ENCODE peak calls at places on chromosomes 4 and X, in four cellular contexts. One of them, this sample, is unnamed. For H3K4me1, the result is how much of the 10 kb centered on the place peaks cover.

GRCh38 chr4:160537681-160538080 is 1434.8 kb downstream of the RAPGEF2 start:
- DNase-seq in heart left ventricle: no peak
- DNase-seq in sigmoid colon: no peak
- DNase-seq in CD4-positive, alpha-beta memory T cell: no peak
- DNase-seq in this sample: no peak

GRCh38 chrX:68462653-68463052 is 29.4 kb upstream of the OPHN1 start:
- DNase-seq in heart left ventricle: no peak
- DNase-seq in sigmoid colon: no peak
- DNase-seq in CD4-positive, alpha-beta memory T cell: peak
- DNase-seq in this sample: no peak

GRCh38 chr4:1329408-1330371 is 17.3 kb upstream of the UVSSA start:
- DNase-seq in CD4-positive, alpha-beta memory T cell: peak
- DNase-seq in sigmoid colon: no peak
- DNase-seq in heart left ventricle: peak
- DNase-seq in this sample: no peak

GRCh38 chr4:2487632-2488031 is 18.7 kb downstream of the RNF4 start:
- DNase-seq in heart left ventricle: no peak
- DNase-seq in CD4-positive, alpha-beta memory T cell: no peak
- DNase-seq in sigmoid colon: no peak
- DNase-seq in this sample: no peak

GRCh38 chr4:152479428-152480026 is 56.4 kb downstream of the FBXW7 start:
- DNase-seq in heart left ventricle: no peak
- DNase-seq in CD4-positive, alpha-beta memory T cell: no peak
- DNase-seq in sigmoid colon: no peak
- DNase-seq in this sample: no peak

GRCh38 chr4:153045111-153045982 is 109.2 kb downstream of the FHDC1 start:
- DNase-seq in sigmoid colon: no peak
- DNase-seq in CD4-positive, alpha-beta memory T cell: no peak
- DNase-seq in heart left ventricle: no peak
- DNase-seq in this sample: no peak

GRCh38 chr4:123244233-123244632 is 152.4 kb upstream of the SPRY1 start:
- DNase-seq in CD4-positive, alpha-beta memory T cell: no peak
- DNase-seq in sigmoid colon: peak
- DNase-seq in heart left ventricle: peak
- DNase-seq in this sample: peak

GRCh38 chr4:139887378-139887801 is 221.8 kb downstream of the MGST2 start:
- DNase-seq in heart left ventricle: no peak
- DNase-seq in sigmoid colon: no peak
- DNase-seq in CD4-positive, alpha-beta memory T cell: no peak
- DNase-seq in this sample: no peak

GRCh38 chr4:7806080-7806630 is 133.5 kb downstream of the AFAP1 start:
- DNase-seq in sigmoid colon: peak
- DNase-seq in CD4-positive, alpha-beta memory T cell: no peak
- DNase-seq in heart left ventricle: peak
- DNase-seq in this sample: peak

GRCh38 chrX:40346379-40346778 is 234.4 kb upstream of the ATP6AP2 start:
- DNase-seq in heart left ventricle: no peak
- DNase-seq in sigmoid colon: no peak
- DNase-seq in CD4-positive, alpha-beta memory T cell: no peak
- DNase-seq in this sample: no peak

GRCh38 chr4:33369366-33369899 is 2649.3 kb downstream of the PCDH7 start:
- DNase-seq in heart left ventricle: no peak
- DNase-seq in CD4-positive, alpha-beta memory T cell: no peak
- DNase-seq in sigmoid colon: no peak
- DNase-seq in this sample: no peak

GRCh38 chrX:136185409-136186022 is 38.2 kb downstream of the FHL1 start:
- DNase-seq in CD4-positive, alpha-beta memory T cell: no peak
- DNase-seq in heart left ventricle: no peak
- DNase-seq in sigmoid colon: no peak
- DNase-seq in this sample: no peak

GRCh38 chr4:48203819-48204218 is 65.8 kb downstream of the TEC start:
- DNase-seq in heart left ventricle: no peak
- DNase-seq in CD4-positive, alpha-beta memory T cell: no peak
- DNase-seq in sigmoid colon: no peak
- DNase-seq in this sample: no peak

GRCh38 chrX:111719426-111720210 is 38.6 kb downstream of the ALG13 start:
- DNase-seq in CD4-positive, alpha-beta memory T cell: no peak
- DNase-seq in heart left ventricle: no peak
- DNase-seq in sigmoid colon: no peak
- DNase-seq in this sample: no peak

GRCh38 chr4:154132406-154132805 is 343.5 kb upstream of the SFRP2 start:
- DNase-seq in sigmoid colon: no peak
- DNase-seq in heart left ventricle: no peak
- DNase-seq in CD4-positive, alpha-beta memory T cell: no peak
- DNase-seq in this sample: no peak

GRCh38 chr4:39151120-39151713 is 31.1 kb upstream of the WDR19 start:
- DNase-seq in sigmoid colon: no peak
- DNase-seq in heart left ventricle: no peak
- DNase-seq in CD4-positive, alpha-beta memory T cell: no peak
- DNase-seq in this sample: no peak

GRCh38 chr4:177511611-177512010 is 69.4 kb upstream of the AGA start:
- DNase-seq in sigmoid colon: no peak
- DNase-seq in heart left ventricle: no peak
- DNase-seq in CD4-positive, alpha-beta memory T cell: no peak
- DNase-seq in this sample: no peak

GRCh38 chrX:119696251-119696890 is 3.4 kb upstream of the SEPTIN6 start:
- DNase-seq in CD4-positive, alpha-beta memory T cell: no peak
- DNase-seq in sigmoid colon: no peak
- DNase-seq in heart left ventricle: no peak
- DNase-seq in this sample: no peak

GRCh38 chrX:131827935-131828334 is 195.2 kb upstream of the STK26 start:
- DNase-seq in CD4-positive, alpha-beta memory T cell: peak
- DNase-seq in sigmoid colon: no peak
- DNase-seq in heart left ventricle: no peak
- DNase-seq in this sample: no peak

GRCh38 chrX:47637546-47638195 is 7.9 kb upstream of the CFP start:
- DNase-seq in heart left ventricle: peak
- DNase-seq in sigmoid colon: no peak
- DNase-seq in CD4-positive, alpha-beta memory T cell: no peak
- DNase-seq in this sample: no peak

GRCh38 chr4:113699772-113700171 is 61.8 kb downstream of the CAMK2D start:
- DNase-seq in CD4-positive, alpha-beta memory T cell: no peak
- DNase-seq in heart left ventricle: no peak
- DNase-seq in sigmoid colon: no peak
- DNase-seq in this sample: no peak

GRCh38 chr4:69782651-69783310 is 22.4 kb upstream of the SULT1B1 start:
- DNase-seq in CD4-positive, alpha-beta memory T cell: no peak
- DNase-seq in heart left ventricle: no peak
- DNase-seq in sigmoid colon: no peak
- DNase-seq in this sample: no peak

GRCh38 chr4:120965938-120966337 is 43.4 kb upstream of the PRDM5 start:
- DNase-seq in heart left ventricle: no peak
- DNase-seq in sigmoid colon: no peak
- DNase-seq in CD4-positive, alpha-beta memory T cell: no peak
- DNase-seq in this sample: no peak

GRCh38 chr4:182216005-182216404 is 27.2 kb upstream of the TENM3 start:
- DNase-seq in sigmoid colon: no peak
- DNase-seq in heart left ventricle: no peak
- DNase-seq in CD4-positive, alpha-beta memory T cell: no peak
- DNase-seq in this sample: no peak

GRCh38 chrX:108811891-108812290 is 75.5 kb upstream of the IRS4 start:
- DNase-seq in sigmoid colon: no peak
- DNase-seq in heart left ventricle: no peak
- DNase-seq in CD4-positive, alpha-beta memory T cell: no peak
- DNase-seq in this sample: no peak

GRCh38 chr4:142840516-142841123 is 5.5 kb downstream of the INPP4B start:
- DNase-seq in heart left ventricle: no peak
- DNase-seq in CD4-positive, alpha-beta memory T cell: peak
- DNase-seq in sigmoid colon: no peak
- DNase-seq in this sample: no peak

GRCh38 chr4:122203407-122203806 is 51.3 kb downstream of the BLTP1 start:
- DNase-seq in sigmoid colon: no peak
- DNase-seq in heart left ventricle: no peak
- DNase-seq in CD4-positive, alpha-beta memory T cell: no peak
- DNase-seq in this sample: no peak

GRCh38 chrX:4451591-4451990 is 738.1 kb upstream of the PRKX start:
- DNase-seq in heart left ventricle: no peak
- DNase-seq in CD4-positive, alpha-beta memory T cell: no peak
- DNase-seq in sigmoid colon: no peak
- DNase-seq in this sample: no peak

GRCh38 chr4:173252024-173252935 is 81.9 kb downstream of the HMGB2 start:
- DNase-seq in sigmoid colon: peak
- DNase-seq in CD4-positive, alpha-beta memory T cell: no peak
- DNase-seq in heart left ventricle: peak
- DNase-seq in this sample: peak

GRCh38 chr4:7391637-7392437 is 42.9 kb downstream of the PSAPL1 start:
- DNase-seq in heart left ventricle: no peak
- DNase-seq in sigmoid colon: no peak
- DNase-seq in CD4-positive, alpha-beta memory T cell: no peak
- DNase-seq in this sample: no peak

GRCh38 chr4:3753711-3754412 is 12.3 kb upstream of the ADRA2C start:
- DNase-seq in CD4-positive, alpha-beta memory T cell: no peak
- DNase-seq in sigmoid colon: no peak
- DNase-seq in heart left ventricle: no peak
- DNase-seq in this sample: no peak

GRCh38 chrX:7139202-7140081 is 8.1 kb upstream of the STS start:
- DNase-seq in sigmoid colon: no peak
- DNase-seq in heart left ventricle: no peak
- DNase-seq in CD4-positive, alpha-beta memory T cell: no peak
- DNase-seq in this sample: no peak

GRCh38 chr4:84995386-84995785 is 28.9 kb upstream of the WDFY3 start:
- DNase-seq in sigmoid colon: no peak
- DNase-seq in CD4-positive, alpha-beta memory T cell: no peak
- DNase-seq in heart left ventricle: no peak
- DNase-seq in this sample: no peak

GRCh38 chr4:56218230-56218895 is 168.9 kb downstream of the AASDH start:
- DNase-seq in CD4-positive, alpha-beta memory T cell: no peak
- DNase-seq in sigmoid colon: no peak
- DNase-seq in heart left ventricle: no peak
- DNase-seq in this sample: no peak

GRCh38 chrX:10620121-10620699 is at the start of gene MID1:
- DNase-seq in sigmoid colon: peak
- DNase-seq in CD4-positive, alpha-beta memory T cell: no peak
- DNase-seq in heart left ventricle: peak
- DNase-seq in this sample: peak
- H3K27ac ChIP-seq in sigmoid colon: peak
- H3K27ac ChIP-seq in CD4-positive, alpha-beta memory T cell: no peak
- H3K27ac ChIP-seq in heart left ventricle: peak
- H3K27ac ChIP-seq in this sample: peak

DNA sequence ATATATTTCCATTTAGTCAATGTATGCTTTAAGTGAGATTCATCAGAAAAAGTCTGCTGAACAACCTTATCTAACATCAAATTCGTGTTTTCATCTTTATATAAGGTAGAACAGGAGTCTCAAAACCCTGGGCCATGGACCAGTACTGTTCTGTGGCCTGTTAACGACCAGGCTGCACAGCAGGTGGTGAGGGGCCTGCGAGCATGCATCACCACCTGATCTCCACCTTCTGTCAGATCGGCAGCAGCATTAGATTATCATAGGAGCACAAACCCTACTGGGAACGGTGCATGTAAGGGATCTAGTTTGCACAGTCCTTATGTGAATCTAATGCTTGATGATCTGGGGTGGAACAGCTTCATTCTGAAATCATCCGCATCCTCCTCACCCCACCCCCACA is 3.2 kb downstream of the CTSO start:
- DNase-seq in heart left ventricle: no peak
- DNase-seq in CD4-positive, alpha-beta memory T cell: no peak
- DNase-seq in sigmoid colon: no peak
- DNase-seq in this sample: no peak
- H3K4me1 ChIP-seq in heart left ventricle: under half
- H3K4me1 ChIP-seq in CD4-positive, alpha-beta memory T cell: under half
- H3K4me1 ChIP-seq in sigmoid colon: under half
- H3K4me1 ChIP-seq in this sample: under half

DNA sequence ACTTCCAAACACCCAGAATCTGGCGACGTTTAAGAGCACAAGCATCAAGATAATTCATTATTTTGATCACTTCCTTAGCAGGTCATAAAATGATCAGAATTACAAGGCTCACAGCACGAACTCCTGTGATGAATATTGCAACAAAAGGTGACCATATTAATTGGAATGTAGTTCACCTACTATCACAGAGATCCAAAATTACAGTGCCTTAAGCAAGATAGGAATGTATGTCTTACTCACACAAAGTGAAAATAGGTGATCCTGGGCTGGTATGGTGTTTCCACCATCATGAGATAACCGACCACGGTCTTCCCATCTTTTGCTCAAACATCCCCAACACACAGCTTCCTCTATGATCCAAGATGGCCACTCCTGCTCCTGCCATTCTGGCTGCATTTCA is 131.2 kb downstream of the SCFD2 start:
- DNase-seq in CD4-positive, alpha-beta memory T cell: no peak
- DNase-seq in sigmoid colon: no peak
- DNase-seq in heart left ventricle: no peak
- DNase-seq in this sample: no peak
- H3K27ac ChIP-seq in CD4-positive, alpha-beta memory T cell: no peak
- H3K27ac ChIP-seq in sigmoid colon: no peak
- H3K27ac ChIP-seq in heart left ventricle: no peak
- H3K27ac ChIP-seq in this sample: no peak

DNA sequence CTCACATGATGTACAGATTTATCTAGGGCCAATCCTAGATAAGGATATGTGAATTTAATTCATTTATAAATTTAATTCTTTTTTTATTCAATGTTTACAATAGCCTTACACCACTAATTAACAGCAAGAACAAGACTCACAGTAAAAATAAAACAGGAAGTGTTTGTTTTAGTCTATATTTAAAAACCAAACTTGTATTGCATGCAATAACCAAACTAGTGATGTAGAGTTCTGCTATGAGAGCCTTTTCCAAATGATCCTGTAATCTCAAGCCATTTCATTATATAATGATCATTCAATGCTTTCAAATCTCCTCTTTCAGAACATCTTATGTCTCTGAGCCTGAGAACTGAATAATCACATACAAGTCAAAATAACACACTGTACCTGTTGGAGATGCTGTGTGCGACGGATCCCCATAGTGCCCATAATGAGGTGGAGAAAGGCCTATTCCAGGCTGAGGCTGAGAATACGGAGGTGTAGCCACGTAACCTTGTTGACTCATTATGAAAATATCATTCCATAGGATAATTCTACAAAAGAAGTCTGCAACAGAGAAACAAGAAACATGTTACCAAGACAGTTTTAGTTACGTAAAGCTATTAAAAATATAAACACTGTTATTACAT is 2.6 kb downstream of the SEC24D start:
- DNase-seq in heart left ventricle: no peak
- DNase-seq in sigmoid colon: no peak
- DNase-seq in CD4-positive, alpha-beta memory T cell: no peak
- DNase-seq in this sample: no peak
- H3K4me1 ChIP-seq in heart left ventricle: under half
- H3K4me1 ChIP-seq in sigmoid colon: under half
- H3K4me1 ChIP-seq in CD4-positive, alpha-beta memory T cell: under half
- H3K4me1 ChIP-seq in this sample: half or more

GRCh38 chrX:48703642-48704481 is 7.3 kb downstream of the SUV39H1 start:
- DNase-seq in CD4-positive, alpha-beta memory T cell: no peak
- DNase-seq in sigmoid colon: no peak
- DNase-seq in heart left ventricle: peak
- DNase-seq in this sample: no peak
- H3K27ac ChIP-seq in CD4-positive, alpha-beta memory T cell: no peak
- H3K27ac ChIP-seq in sigmoid colon: no peak
- H3K27ac ChIP-seq in heart left ventricle: peak
- H3K27ac ChIP-seq in this sample: peak

This sample was measured in right atrium auricular region.